ENCODE peak calls at places on chromosomes 11 and 22, in four cellular contexts. F is HepG2, I is K562, W is A549. V is an unnamed sample.
A peak's percentile ranks its signal among the peaks of the same experiment; 100 is the strongest.

GRCh38 chr22:48866906-48867597 is 960.6 kb downstream of the BRD1 start:
- DNase-seq in F (no peak), I (no peak), W (no peak), V (no peak)

GRCh38 chr11:134531331-134532135 is 119.5 kb upstream of the B3GAT1 start:
- DNase-seq in F (no peak), I (no peak), W (no peak), V (no peak)

GRCh38 chr11:72613977-72614376 is 60.2 kb downstream of the PDE2A start:
- DNase-seq in F (no peak), I (peak; percentile 43), W (no peak), V (no peak)

GRCh38 chr11:128768876-128769275 is 75.0 kb downstream of the FLI1 start:
- DNase-seq in F (no peak), I (no peak), W (no peak), V (no peak)

GRCh38 chr22:49692499-49693225 is 135.0 kb downstream of the BRD1 start:
- DNase-seq in F (no peak), I (no peak), W (no peak), V (no peak)

GRCh38 chr11:120061036-120061760 is 76.7 kb downstream of the TRIM29 start:
- DNase-seq in F (no peak), I (no peak), W (no peak), V (no peak)

GRCh38 chr11:105000797-105001196 is 22.2 kb downstream of the CASP5 start:
- DNase-seq in F (no peak), I (peak; percentile 23), W (peak; percentile 1), V (peak; percentile 57)

GRCh38 chr11:95187730-95188129 is 43.3 kb downstream of the SESN3 start:
- DNase-seq in F (no peak), I (no peak), W (no peak), V (no peak)

GRCh38 chr22:50250555-50251471 is at the start of gene HDAC10:
- DNase-seq in F (peak; percentile 56), I (peak; percentile 79), W (peak; percentile 43), V (peak; percentile 89)

GRCh38 chr11:58958500-58958899 is 19.2 kb downstream of the GLYATL1 start:
- DNase-seq in F (peak; percentile 23), I (peak; percentile 58), W (peak; percentile 19), V (peak; percentile 57)

GRCh38 chr22:29205598-29206371 is at the start of gene EMID1:
- DNase-seq in F (no peak), I (peak; percentile 90), W (peak; percentile 13), V (peak; percentile 58)

GRCh38 chr11:19790831-19791552 is 78.4 kb downstream of the NAV2 start:
- DNase-seq in F (no peak), I (no peak), W (no peak), V (peak; percentile 73)

GRCh38 chr11:47611240-47611863 is 17.1 kb upstream of the C1QTNF4 start:
- DNase-seq in F (no peak), I (no peak), W (no peak), V (no peak)

GRCh38 chr11:45056529-45056928 is 89.9 kb upstream of the PRDM11 start:
- DNase-seq in F (no peak), I (no peak), W (no peak), V (peak; percentile 33)

GRCh38 chr11:75840560-75840959 is 25.6 kb downstream of the UVRAG start:
- DNase-seq in F (no peak), I (no peak), W (no peak), V (no peak)

GRCh38 chr11:47464479-47464878 is 15.5 kb upstream of the RAPSN start:
- DNase-seq in F (no peak), I (no peak), W (no peak), V (peak; percentile 20)

GRCh38 chr11:122642472-122642922 is 13.0 kb upstream of the UBASH3B start:
- DNase-seq in F (peak; percentile 94), I (no peak), W (peak; percentile 95), V (no peak)

GRCh38 chr11:57729479-57729878 is 11.8 kb upstream of the SELENOH start:
- DNase-seq in F (no peak), I (no peak), W (no peak), V (no peak)

GRCh38 chr11:64809781-64810241 is 540 bp downstream of the MEN1 start:
- DNase-seq in F (no peak), I (peak; percentile 70), W (no peak), V (peak; percentile 63)

GRCh38 chr11:114262681-114263509 is 33.3 kb upstream of the NNMT start:
- DNase-seq in F (peak; percentile 44), I (peak; percentile 56), W (peak; percentile 50), V (peak; percentile 34)

GRCh38 chr11:64268687-64269379 is 15.6 kb downstream of the BAD start:
- DNase-seq in F (peak; percentile 33), I (peak; percentile 51), W (peak; percentile 76), V (peak; percentile 49)

GRCh38 chr11:100525635-100526034 is 161.5 kb upstream of the ARHGAP42 start:
- DNase-seq in F (no peak), I (no peak), W (peak; percentile 3), V (peak; percentile 65)

GRCh38 chr11:65898656-65899355 is 1.4 kb downstream of the FOSL1 start:
- DNase-seq in F (no peak), I (no peak), W (no peak), V (no peak)

GRCh38 chr11:2836335-2837095 is 49.1 kb downstream of the CDKN1C start:
- DNase-seq in F (no peak), I (peak; percentile 32), W (no peak), V (no peak)

GRCh38 chr11:128783513-128783912 is 83.6 kb downstream of the KCNJ1 start:
- DNase-seq in F (no peak), I (no peak), W (no peak), V (no peak)

GRCh38 chr11:132715041-132715440 is 817.3 kb downstream of the OPCML start:
- DNase-seq in F (no peak), I (no peak), W (no peak), V (no peak)

GRCh38 chr22:19805821-19806212 is 45.2 kb downstream of the TBX1 start:
- DNase-seq in F (no peak), I (no peak), W (no peak), V (peak; percentile 6)

GRCh38 chr11:115267871-115268270 is 236.3 kb downstream of the CADM1 start:
- DNase-seq in F (no peak), I (no peak), W (no peak), V (no peak)

GRCh38 chr11:130831506-130832385 is 84.5 kb downstream of the SNX19 start:
- DNase-seq in F (no peak), I (no peak), W (no peak), V (no peak)

DNA sequence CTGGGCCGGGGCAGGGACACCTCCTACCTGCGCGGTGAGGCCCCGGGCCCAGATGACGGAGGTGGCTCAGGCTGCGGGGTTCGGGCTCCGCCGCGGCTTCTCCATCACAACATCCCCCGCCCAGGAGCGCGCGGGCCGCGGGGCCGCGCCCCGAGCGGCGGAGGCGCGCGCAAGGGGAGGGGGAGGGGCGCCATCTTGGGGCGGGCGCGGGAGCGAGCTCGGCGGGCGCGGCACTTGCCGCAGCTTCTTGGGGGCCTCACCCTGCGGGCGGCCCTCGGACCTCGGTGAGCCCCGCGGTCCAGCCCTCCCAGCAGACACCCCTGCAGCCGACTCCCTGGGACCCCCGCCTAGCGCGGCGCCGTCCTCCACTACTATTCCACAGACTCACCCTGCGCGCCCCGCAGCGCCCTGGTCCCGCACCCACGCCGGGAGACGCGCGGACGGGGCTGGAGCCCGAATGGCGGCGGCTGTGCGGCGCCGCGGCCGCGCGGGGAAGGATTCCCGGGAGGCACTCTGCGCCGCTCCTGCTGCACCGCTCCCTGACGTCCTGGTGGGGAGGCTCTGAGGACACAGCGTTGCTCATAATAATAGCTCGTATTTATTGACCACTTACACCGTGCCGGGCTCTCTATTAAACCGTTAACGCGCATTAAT is at the start of gene APBB1:
- DNase-seq in F (no peak), I (peak; percentile 92), W (peak; percentile 44), V (peak; percentile 68)
- TF ChIP-seq NR3C1 in F (no peak), I (no peak), W (no peak), V (no peak)

GRCh38 chr11:31110825-31111224 is 258.7 kb downstream of the DCDC1 start:
- DNase-seq in F (no peak), I (no peak), W (no peak), V (no peak)

GRCh38 chr11:31102875-31103274 is 266.7 kb downstream of the DCDC1 start:
- DNase-seq in F (no peak), I (no peak), W (no peak), V (no peak)

GRCh38 chr11:31106326-31106725 is 263.2 kb downstream of the DCDC1 start:
- DNase-seq in F (no peak), I (no peak), W (no peak), V (no peak)

GRCh38 chr11:31109446-31109845 is 260.1 kb downstream of the DCDC1 start:
- DNase-seq in F (no peak), I (no peak), W (no peak), V (no peak)

DNA sequence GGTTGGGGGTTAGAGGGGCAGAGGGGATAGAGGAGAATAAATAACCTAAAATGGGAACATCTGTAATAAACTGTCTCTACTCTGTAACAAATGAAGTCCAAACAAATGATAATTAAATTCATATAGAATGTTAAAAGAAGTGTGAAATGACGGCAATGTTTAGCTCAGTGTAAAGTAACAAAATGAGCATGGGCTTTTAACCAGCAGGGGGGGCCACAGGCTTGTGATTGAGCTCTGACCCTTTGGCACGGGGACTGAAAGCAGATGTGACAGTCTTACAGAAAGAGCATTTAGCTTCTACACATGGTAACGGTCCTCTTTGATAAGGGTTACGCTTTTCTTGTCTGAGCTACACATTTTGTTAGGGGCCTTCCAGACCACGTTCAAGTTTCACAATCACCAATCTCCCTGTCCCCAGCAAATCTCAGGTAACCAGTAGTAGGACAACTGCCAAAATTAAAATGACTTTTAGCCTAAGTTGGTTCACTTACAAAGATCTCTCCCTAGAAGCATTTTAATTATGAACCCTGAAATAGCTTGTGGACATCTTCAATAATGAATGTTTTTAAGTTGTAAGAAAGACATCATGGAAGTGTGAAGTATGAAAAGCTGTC is 262.5 kb downstream of the DCDC1 start:
- DNase-seq in F (peak; percentile 50), I (peak; percentile 49), W (peak; percentile 65), V (peak; percentile 77)
- TF ChIP-seq NR3C1 in F (no peak), I (no peak), W (no peak), V (no peak)

GRCh38 chr11:1128333-1129142 is 29.2 kb upstream of the MUC5AC start:
- DNase-seq in F (no peak), I (no peak), W (no peak), V (peak; percentile 10)

GRCh38 chr11:1130276-1131032 is 27.3 kb upstream of the MUC5AC start:
- DNase-seq in F (no peak), I (no peak), W (no peak), V (no peak)

GRCh38 chr11:1129666-1130160 is 28.0 kb upstream of the MUC5AC start:
- DNase-seq in F (no peak), I (no peak), W (no peak), V (peak; percentile 10)

GRCh38 chr11:1129143-1129665 is 28.5 kb upstream of the MUC5AC start:
- DNase-seq in F (no peak), I (no peak), W (no peak), V (peak; percentile 8)

GRCh38 chr11:1131033-1131911 is 26.5 kb upstream of the MUC5AC start:
- DNase-seq in F (no peak), I (no peak), W (no peak), V (peak; percentile 27)
- TF ChIP-seq NR3C1 in F (no peak), I (no peak), W (no peak), V (no peak)

GRCh38 chr11:79155237-79155636 is 285.6 kb downstream of the TENM4 start:
- DNase-seq in F (no peak), I (no peak), W (no peak), V (no peak)

GRCh38 chr11:79160786-79161403 is 279.9 kb downstream of the TENM4 start:
- DNase-seq in F (no peak), I (no peak), W (no peak), V (no peak)

GRCh38 chr11:79157738-79158137 is 283.1 kb downstream of the TENM4 start:
- DNase-seq in F (no peak), I (no peak), W (no peak), V (no peak)

GRCh38 chr11:79156031-79156430 is 284.8 kb downstream of the TENM4 start:
- DNase-seq in F (no peak), I (no peak), W (no peak), V (no peak)

GRCh38 chr11:79159657-79160450 is 281.0 kb downstream of the TENM4 start:
- DNase-seq in F (no peak), I (no peak), W (no peak), V (no peak)
- TF ChIP-seq NR3C1 in F (no peak), I (no peak), W (no peak), V (no peak)

V was measured in WTC11.